ENCODE peak calls at places on chromosome 18, in eight cellular contexts. J is right cardiac atrium, I is astrocyte of the cerebellum, P is body of pancreas, A is AG09309, O is heart right ventricle, C is cardiac fibroblast, Y is prostate gland. N is an unnamed sample.
A peak's percentile ranks its signal among the peaks of the same experiment; 100 is the strongest.

GRCh38 chr18:39994521-39994920 is 1960.5 kb upstream of the PIK3C3 start:
- DNase-seq in J (no peak), I (no peak), P (no peak), A (no peak), O (no peak), C (no peak), Y (no peak), N (no peak)

GRCh38 chr18:48589797-48590519 is 51.1 kb downstream of the CTIF start:
- DNase-seq in J (peak; percentile 76), I (no peak), P (peak; percentile 60), A (no peak), O (peak; percentile 77), C (peak; percentile 6), Y (no peak), N (no peak)

GRCh38 chr18:46411862-46412690 is 244.9 kb downstream of the LOXHD1 start:
- DNase-seq in J (peak; percentile 33), I (peak; percentile 31), P (peak; percentile 18), A (no peak), O (peak; percentile 40), C (no peak), Y (no peak), N (peak; percentile 74)

GRCh38 chr18:58639751-58640427 is 11.0 kb upstream of the ALPK2 start:
- DNase-seq in J (no peak), I (no peak), P (no peak), A (peak; percentile 76), O (no peak), C (peak; percentile 74), Y (no peak), N (no peak)

GRCh38 chr18:44079602-44080001 is 601.1 kb upstream of the SETBP1 start:
- DNase-seq in J (no peak), I (peak; percentile 70), P (no peak), A (peak; percentile 41), O (no peak), C (peak; percentile 81), Y (no peak), N (no peak)

GRCh38 chr18:12092398-12093229 is 1.0 kb upstream of the ANKRD62 start:
- DNase-seq in J (no peak), I (no peak), P (peak; percentile 88), A (no peak), O (peak; percentile 21), C (no peak), Y (no peak), N (no peak)

GRCh38 chr18:34697891-34698290 is 12.2 kb upstream of the DTNA start:
- DNase-seq in J (no peak), I (no peak), P (no peak), A (no peak), O (no peak), C (peak; percentile 44), Y (no peak), N (no peak)

GRCh38 chr18:23231340-23232021 is 96.2 kb downstream of the CABLES1 start:
- DNase-seq in J (peak; percentile 83), I (peak; percentile 65), P (peak; percentile 34), A (peak; percentile 95), O (peak; percentile 43), C (peak; percentile 99), Y (no peak), N (peak; percentile 72)

GRCh38 chr18:36155960-36156757 is 26.5 kb downstream of the ELP2 start:
- DNase-seq in J (no peak), I (no peak), P (no peak), A (no peak), O (no peak), C (peak; percentile 14), Y (no peak), N (no peak)

GRCh38 chr18:67140495-67140894 is 376.0 kb downstream of the DSEL start:
- DNase-seq in J (no peak), I (no peak), P (no peak), A (no peak), O (no peak), C (no peak), Y (no peak), N (no peak)

GRCh38 chr18:67359868-67360838 is 156.4 kb downstream of the DSEL start:
- DNase-seq in J (peak; percentile 41), I (peak; percentile 91), P (peak; percentile 43), A (peak; percentile 59), O (no peak), C (peak; percentile 98), Y (no peak), N (peak; percentile 77)

GRCh38 chr18:3604626-3605408 is 154.8 kb downstream of the TGIF1 start:
- DNase-seq in J (no peak), I (peak; percentile 84), P (no peak), A (peak; percentile 99), O (no peak), C (peak; percentile 97), Y (no peak), N (no peak)

GRCh38 chr18:67742954-67743353 is 226.4 kb upstream of the DSEL start:
- DNase-seq in J (no peak), I (no peak), P (no peak), A (no peak), O (no peak), C (no peak), Y (no peak), N (no peak)

GRCh38 chr18:66511810-66512209 is 92.1 kb downstream of the CDH19 start:
- DNase-seq in J (no peak), I (no peak), P (no peak), A (no peak), O (no peak), C (peak; percentile 70), Y (no peak), N (no peak)

GRCh38 chr18:9719421-9719981 is 11.4 kb downstream of the RAB31 start:
- DNase-seq in J (no peak), I (peak; percentile 70), P (no peak), A (no peak), O (no peak), C (peak; percentile 88), Y (peak; percentile 41), N (no peak)

GRCh38 chr18:2337552-2338141 is 233.7 kb downstream of the METTL4 start:
- DNase-seq in J (peak; percentile 23), I (no peak), P (peak; percentile 77), A (no peak), O (peak; percentile 11), C (peak; percentile 61), Y (no peak), N (no peak)

GRCh38 chr18:26405190-26405781 is 143.1 kb downstream of the KCTD1 start:
- DNase-seq in J (peak; percentile 42), I (no peak), P (peak; percentile 54), A (no peak), O (peak; percentile 41), C (peak; percentile 56), Y (peak; percentile 37), N (no peak)

GRCh38 chr18:2871111-2871720 is 24.4 kb downstream of the EMILIN2 start:
- DNase-seq in J (no peak), I (no peak), P (no peak), A (no peak), O (no peak), C (no peak), Y (no peak), N (no peak)

GRCh38 chr18:12079504-12080237 is 14.0 kb upstream of the ANKRD62 start:
- DNase-seq in J (no peak), I (peak; percentile 82), P (no peak), A (no peak), O (peak; percentile 21), C (peak; percentile 69), Y (no peak), N (no peak)

GRCh38 chr18:46260016-46260878 is 156.1 kb downstream of the HAUS1 start:
- DNase-seq in J (no peak), I (peak; percentile 56), P (no peak), A (peak; percentile 60), O (no peak), C (peak; percentile 74), Y (no peak), N (no peak)

GRCh38 chr18:27652480-27653121 is 467.5 kb upstream of the CHST9 start:
- DNase-seq in J (no peak), I (no peak), P (no peak), A (no peak), O (no peak), C (peak; percentile 3), Y (no peak), N (no peak)
- H3K4me3 ChIP-seq in J (no peak overlapping the region), I (no peak overlapping the region), P (no peak overlapping the region), A (no peak overlapping the region), O (no peak overlapping the region), C (no peak overlapping the region), Y (no peak overlapping the region), N (no peak overlapping the region)

GRCh38 chr18:78319934-78320333 is 659.7 kb upstream of the SALL3 start:
- DNase-seq in J (no peak), I (no peak), P (no peak), A (no peak), O (no peak), C (no peak), Y (no peak), N (no peak)
- H3K4me3 ChIP-seq in J (no peak overlapping the region), I (no peak overlapping the region), P (no peak overlapping the region), A (no peak overlapping the region), O (no peak overlapping the region), C (no peak overlapping the region), Y (no peak overlapping the region), N (no peak overlapping the region)

GRCh38 chr18:13382990-13383821 is 164.6 kb downstream of the LDLRAD4 start:
- DNase-seq in J (no peak), I (no peak), P (no peak), A (no peak), O (no peak), C (no peak), Y (no peak), N (no peak)

GRCh38 chr18:13381331-13381730 is 162.8 kb downstream of the LDLRAD4 start:
- DNase-seq in J (no peak), I (no peak), P (no peak), A (no peak), O (no peak), C (no peak), Y (no peak), N (no peak)

GRCh38 chr18:13380671-13381070 is 162.1 kb downstream of the LDLRAD4 start:
- DNase-seq in J (no peak), I (no peak), P (no peak), A (no peak), O (no peak), C (no peak), Y (no peak), N (no peak)

GRCh38 chr18:13382683-13382989 is 164.1 kb downstream of the LDLRAD4 start:
- DNase-seq in J (no peak), I (no peak), P (no peak), A (no peak), O (no peak), C (no peak), Y (no peak), N (no peak)

GRCh38 chr18:13381907-13382682 is 163.5 kb downstream of the LDLRAD4 start:
- DNase-seq in J (peak; percentile 78), I (no peak), P (peak; percentile 66), A (peak; percentile 27), O (peak; percentile 69), C (peak; percentile 64), Y (peak; percentile 55), N (peak; percentile 43)
- H3K4me3 ChIP-seq in J (peak overlapping the region; percentile 40), I (peak overlapping the region; percentile 9), P (no peak overlapping the region), A (no peak overlapping the region), O (peak overlapping the region; percentile 21), C (no peak overlapping the region), Y (no peak overlapping the region), N (peak overlapping the region; percentile 27)

GRCh38 chr18:74407888-74408287 is 49.2 kb downstream of the DIPK1C start:
- DNase-seq in J (no peak), I (no peak), P (no peak), A (no peak), O (no peak), C (no peak), Y (no peak), N (no peak)
- H3K4me3 ChIP-seq in J (no peak overlapping the region), I (no peak overlapping the region), P (no peak overlapping the region), A (no peak overlapping the region), O (no peak overlapping the region), C (no peak overlapping the region), Y (no peak overlapping the region), N (no peak overlapping the region)

GRCh38 chr18:31497404-31497710 is 620 bp upstream of the DSG2 start:
- DNase-seq in J (no peak), I (no peak), P (no peak), A (no peak), O (no peak), C (no peak), Y (no peak), N (no peak)
- H3K4me3 ChIP-seq in J (peak overlapping the region; percentile 68), I (peak overlapping the region; percentile 90), P (peak overlapping the region; percentile 33), A (no peak overlapping the region), O (peak overlapping the region; percentile 71), C (peak overlapping the region; percentile 76), Y (peak overlapping the region; percentile 65), N (peak overlapping the region; percentile 57)

N was measured in gastrocnemius medialis.